ENCODE peak calls at places on chromosomes 11 and 22, in seven cellular contexts. C is DMS53; A is mucosa of descending colon; O is ovary; S is EL; Y is Karpas-422; E is activated CD8-positive, alpha-beta memory T cell treated with anti-CD3 and anti-CD28 coated beads, Interleukin-2, amount 10 ng/mL, durations not matched to agents 7 days and 5 days. W is an unnamed sample.

GRCh38 chr11:59666969-59667368 is 1.9 kb downstream of the PATL1 start:
- DNase-seq in S (peak; percentile 37), E (no peak), A (no peak), O (no peak), Y (no peak), C (no peak), W (no peak)

GRCh38 chr22:48071828-48072227 is 1309.4 kb downstream of the TBC1D22A start:
- DNase-seq in O (no peak), C (no peak), A (no peak), S (no peak), Y (peak; percentile 97), E (no peak), W (peak; percentile 93)

GRCh38 chr22:41260871-41261270 is 20.1 kb upstream of the CHADL start:
- DNase-seq in O (no peak), Y (no peak), C (no peak), A (no peak), E (no peak), S (no peak), W (no peak)

GRCh38 chr22:49699476-49699875 is 128.2 kb downstream of the BRD1 start:
- DNase-seq in C (no peak), Y (no peak), S (no peak), A (no peak), O (no peak), E (peak; percentile 26), W (no peak)

GRCh38 chr11:69321877-69322350 is 28.0 kb downstream of the MYEOV start:
- DNase-seq in A (no peak), C (no peak), E (no peak), Y (no peak), O (no peak), S (peak; percentile 95), W (no peak)

GRCh38 chr11:16598906-16599305 is 139.5 kb upstream of the C11orf58 start:
- DNase-seq in O (no peak), C (no peak), S (no peak), A (no peak), E (no peak), Y (no peak), W (no peak)

GRCh38 chr11:34427171-34427805 is 11.4 kb upstream of the CAT start:
- DNase-seq in C (peak; percentile 24), S (peak; percentile 91), Y (no peak), A (no peak), O (no peak), E (no peak), W (no peak)

GRCh38 chr11:13687271-13687670 is 18.8 kb downstream of the FAR1 start:
- DNase-seq in Y (no peak), C (no peak), A (no peak), O (no peak), S (no peak), E (no peak), W (no peak)

GRCh38 chr22:43176090-43176489 is 10.8 kb downstream of the TTLL12 start:
- DNase-seq in C (no peak), S (no peak), Y (no peak), O (no peak), E (no peak), A (no peak), W (no peak)

GRCh38 chr22:31329029-31329428 is 17.1 kb downstream of the PATZ1 start:
- DNase-seq in C (no peak), S (peak; percentile 37), E (no peak), A (no peak), O (no peak), Y (no peak), W (no peak)

GRCh38 chr11:108571001-108571400 is 22.6 kb downstream of the EXPH5 start:
- DNase-seq in S (no peak), Y (no peak), O (no peak), A (peak; percentile 70), E (no peak), C (no peak), W (no peak)

GRCh38 chr11:107741044-107741823 is 29.4 kb upstream of the SLN start:
- DNase-seq in S (peak; percentile 21), C (peak; percentile 12), O (no peak), Y (peak; percentile 90), A (peak; percentile 45), E (no peak), W (peak; percentile 59)

GRCh38 chr11:134566311-134566710 is 154.3 kb upstream of the B3GAT1 start:
- DNase-seq in A (no peak), S (no peak), C (no peak), O (no peak), Y (no peak), E (no peak), W (no peak)

GRCh38 chr22:38864361-38865191 is 7.4 kb downstream of the CBX6 start:
- DNase-seq in A (peak; percentile 39), S (no peak), O (peak; percentile 52), E (no peak), C (no peak), Y (no peak), W (no peak)

W was measured in NAMALWA.